ENCODE peak calls at places on chromosomes 13 and 19, in five cellular contexts. One of them, this sample, is unnamed.

GRCh38 chr19:14146789-14147216 is 10.4 kb upstream of the ASF1B start:
- DNase-seq in Ammon's horn: peak
- DNase-seq in H1: no peak
- DNase-seq in GOT3: no peak
- DNase-seq in GM12892: no peak
- DNase-seq in this sample: no peak

GRCh38 chr19:17565611-17566010 is 10.2 kb downstream of the COLGALT1 start:
- DNase-seq in Ammon's horn: no peak
- DNase-seq in H1: no peak
- DNase-seq in GOT3: no peak
- DNase-seq in GM12892: no peak
- DNase-seq in this sample: peak

GRCh38 chr13:26050568-26051230 is 1.1 kb downstream of the SHISA2 start:
- DNase-seq in Ammon's horn: peak
- DNase-seq in H1: peak
- DNase-seq in GOT3: no peak
- DNase-seq in GM12892: no peak
- DNase-seq in this sample: no peak

GRCh38 chr19:39671739-39672363 is 16.1 kb downstream of the LGALS16 start:
- DNase-seq in Ammon's horn: peak
- DNase-seq in H1: peak
- DNase-seq in GOT3: no peak
- DNase-seq in GM12892: no peak
- DNase-seq in this sample: peak

GRCh38 chr19:42028304-42029216 is 34.5 kb upstream of the ATP1A3 start:
- DNase-seq in Ammon's horn: no peak
- DNase-seq in H1: peak
- DNase-seq in GOT3: no peak
- DNase-seq in GM12892: no peak
- DNase-seq in this sample: no peak

GRCh38 chr19:46571495-46571894 is 29.6 kb upstream of the CALM3 start:
- DNase-seq in Ammon's horn: no peak
- DNase-seq in H1: peak
- DNase-seq in GOT3: no peak
- DNase-seq in GM12892: no peak
- DNase-seq in this sample: no peak

GRCh38 chr19:5130371-5131030 is 161.6 kb downstream of the KDM4B start:
- DNase-seq in Ammon's horn: no peak
- DNase-seq in H1: no peak
- DNase-seq in GOT3: no peak
- DNase-seq in GM12892: peak
- DNase-seq in this sample: no peak

GRCh38 chr13:101695870-101696516 is 243.5 kb downstream of the ITGBL1 start:
- DNase-seq in Ammon's horn: no peak
- DNase-seq in H1: no peak
- DNase-seq in GOT3: no peak
- DNase-seq in GM12892: no peak
- DNase-seq in this sample: no peak

GRCh38 chr13:77751513-77752456 is 54.3 kb downstream of the SLAIN1 start:
- DNase-seq in Ammon's horn: peak
- DNase-seq in H1: no peak
- DNase-seq in GOT3: no peak
- DNase-seq in GM12892: no peak
- DNase-seq in this sample: peak

GRCh38 chr19:15378529-15379082 is 981 bp downstream of the AKAP8 start:
- DNase-seq in Ammon's horn: peak
- DNase-seq in H1: no peak
- DNase-seq in GOT3: no peak
- DNase-seq in GM12892: no peak
- DNase-seq in this sample: peak

GRCh38 chr13:59750860-59751259 is 412.9 kb downstream of the DIAPH3 start:
- DNase-seq in Ammon's horn: peak
- DNase-seq in H1: peak
- DNase-seq in GOT3: no peak
- DNase-seq in GM12892: no peak
- DNase-seq in this sample: peak

GRCh38 chr13:81917829-81918228 is 1576.9 kb upstream of the SPRY2 start:
- DNase-seq in Ammon's horn: no peak
- DNase-seq in H1: no peak
- DNase-seq in GOT3: no peak
- DNase-seq in GM12892: no peak
- DNase-seq in this sample: no peak

GRCh38 chr13:97757807-97758206 is 195.7 kb upstream of the IPO5 start:
- DNase-seq in Ammon's horn: no peak
- DNase-seq in H1: no peak
- DNase-seq in GOT3: no peak
- DNase-seq in GM12892: no peak
- DNase-seq in this sample: peak

GRCh38 chr13:39675904-39676303 is 20.4 kb downstream of the COG6 start:
- DNase-seq in Ammon's horn: no peak
- DNase-seq in H1: no peak
- DNase-seq in GOT3: no peak
- DNase-seq in GM12892: no peak
- DNase-seq in this sample: no peak

GRCh38 chr19:14494910-14495677 is 833 bp downstream of the GIPC1 start:
- DNase-seq in Ammon's horn: no peak
- DNase-seq in H1: no peak
- DNase-seq in GOT3: no peak
- DNase-seq in GM12892: no peak
- DNase-seq in this sample: no peak

GRCh38 chr19:6718741-6719539 is 1.5 kb downstream of the C3 start:
- DNase-seq in Ammon's horn: peak
- DNase-seq in H1: no peak
- DNase-seq in GOT3: no peak
- DNase-seq in GM12892: no peak
- DNase-seq in this sample: no peak

GRCh38 chr13:26019881-26020535 is 31.8 kb downstream of the SHISA2 start:
- DNase-seq in Ammon's horn: no peak
- DNase-seq in H1: peak
- DNase-seq in GOT3: peak
- DNase-seq in GM12892: no peak
- DNase-seq in this sample: no peak

GRCh38 chr13:30918662-30919405 is 12.8 kb downstream of the MEDAG start:
- DNase-seq in Ammon's horn: no peak
- DNase-seq in H1: no peak
- DNase-seq in GOT3: no peak
- DNase-seq in GM12892: no peak
- DNase-seq in this sample: no peak

GRCh38 chr19:4115050-4115817 is 8.7 kb downstream of the MAP2K2 start:
- DNase-seq in Ammon's horn: peak
- DNase-seq in H1: no peak
- DNase-seq in GOT3: no peak
- DNase-seq in GM12892: peak
- DNase-seq in this sample: no peak

GRCh38 chr13:102598061-102598460 is 1.3 kb downstream of the TPP2 start:
- DNase-seq in Ammon's horn: no peak
- DNase-seq in H1: no peak
- DNase-seq in GOT3: no peak
- DNase-seq in GM12892: no peak
- DNase-seq in this sample: no peak

GRCh38 chr19:39645800-39646411 is 9.8 kb upstream of the LGALS16 start:
- DNase-seq in Ammon's horn: no peak
- DNase-seq in H1: peak
- DNase-seq in GOT3: no peak
- DNase-seq in GM12892: no peak
- DNase-seq in this sample: peak

GRCh38 chr19:41705393-41706174 is 2.8 kb upstream of the CEACAM5 start:
- DNase-seq in Ammon's horn: no peak
- DNase-seq in H1: no peak
- DNase-seq in GOT3: no peak
- DNase-seq in GM12892: no peak
- DNase-seq in this sample: no peak

GRCh38 chr13:85521586-85521985 is 277.6 kb downstream of the SLITRK6 start:
- DNase-seq in Ammon's horn: no peak
- DNase-seq in H1: no peak
- DNase-seq in GOT3: no peak
- DNase-seq in GM12892: no peak
- DNase-seq in this sample: no peak

GRCh38 chr19:51372649-51373504 is at the start of gene NKG7:
- DNase-seq in Ammon's horn: no peak
- DNase-seq in H1: no peak
- DNase-seq in GOT3: no peak
- DNase-seq in GM12892: no peak
- DNase-seq in this sample: no peak

GRCh38 chr13:99572131-99572530 is 70.9 kb downstream of the TM9SF2 start:
- DNase-seq in Ammon's horn: no peak
- DNase-seq in H1: no peak
- DNase-seq in GOT3: no peak
- DNase-seq in GM12892: no peak
- DNase-seq in this sample: no peak

GRCh38 chr13:22061371-22061805 is 390.5 kb downstream of the FGF9 start:
- DNase-seq in Ammon's horn: peak
- DNase-seq in H1: no peak
- DNase-seq in GOT3: no peak
- DNase-seq in GM12892: peak
- DNase-seq in this sample: no peak

GRCh38 chr19:56683119-56683518 is 11.6 kb upstream of the ZNF835 start:
- DNase-seq in Ammon's horn: no peak
- DNase-seq in H1: no peak
- DNase-seq in GOT3: no peak
- DNase-seq in GM12892: no peak
- DNase-seq in this sample: no peak

GRCh38 chr19:38021356-38021755 is 114.3 kb downstream of the SIPA1L3 start:
- DNase-seq in Ammon's horn: no peak
- DNase-seq in H1: no peak
- DNase-seq in GOT3: no peak
- DNase-seq in GM12892: no peak
- DNase-seq in this sample: no peak

GRCh38 chr13:75541961-75542360 is 4.3 kb upstream of the COMMD6 start:
- DNase-seq in Ammon's horn: no peak
- DNase-seq in H1: no peak
- DNase-seq in GOT3: no peak
- DNase-seq in GM12892: no peak
- DNase-seq in this sample: no peak